ENCODE peak calls at places on chromosome 12, in eight cellular contexts. One of them, this sample, is unnamed. For H3K36me3, the result is how much of the 10 kb centered on the place peaks cover.

GRCh38 chr12:26346748-26347147 is 151.4 kb downstream of the SSPN start:
- DNase-seq in thyroid gland: no peak
- DNase-seq in pancreas: no peak
- DNase-seq in body of pancreas: no peak
- DNase-seq in HCT116: no peak
- DNase-seq in PC-3: peak
- DNase-seq in MM.1S: no peak
- DNase-seq in upper lobe of right lung: no peak
- DNase-seq in this sample: no peak

GRCh38 chr12:131164096-131164872 is 210.6 kb downstream of the ADGRD1 start:
- DNase-seq in thyroid gland: no peak
- DNase-seq in upper lobe of right lung: no peak
- DNase-seq in pancreas: no peak
- DNase-seq in HCT116: peak
- DNase-seq in MM.1S: no peak
- DNase-seq in PC-3: no peak
- DNase-seq in body of pancreas: no peak
- DNase-seq in this sample: no peak

GRCh38 chr12:10196210-10196609 is 16.5 kb upstream of the GABARAPL1 start:
- DNase-seq in thyroid gland: no peak
- DNase-seq in MM.1S: no peak
- DNase-seq in upper lobe of right lung: no peak
- DNase-seq in body of pancreas: no peak
- DNase-seq in PC-3: no peak
- DNase-seq in HCT116: no peak
- DNase-seq in pancreas: no peak
- DNase-seq in this sample: no peak

GRCh38 chr12:126747530-126748149 is 1519.3 kb upstream of the TMEM132C start:
- DNase-seq in upper lobe of right lung: peak
- DNase-seq in HCT116: peak
- DNase-seq in MM.1S: no peak
- DNase-seq in body of pancreas: peak
- DNase-seq in thyroid gland: peak
- DNase-seq in PC-3: peak
- DNase-seq in pancreas: peak
- DNase-seq in this sample: no peak

GRCh38 chr12:89417246-89417977 is 65.1 kb upstream of the DUSP6 start:
- DNase-seq in thyroid gland: no peak
- DNase-seq in body of pancreas: no peak
- DNase-seq in upper lobe of right lung: no peak
- DNase-seq in HCT116: no peak
- DNase-seq in PC-3: peak
- DNase-seq in pancreas: no peak
- DNase-seq in MM.1S: no peak
- DNase-seq in this sample: no peak

GRCh38 chr12:30908389-30909087 is 18.0 kb upstream of the TSPAN11 start:
- DNase-seq in body of pancreas: no peak
- DNase-seq in upper lobe of right lung: no peak
- DNase-seq in PC-3: peak
- DNase-seq in MM.1S: no peak
- DNase-seq in pancreas: no peak
- DNase-seq in HCT116: no peak
- DNase-seq in thyroid gland: no peak
- DNase-seq in this sample: no peak

GRCh38 chr12:115199831-115200230 is 515.9 kb upstream of the TBX3 start:
- DNase-seq in upper lobe of right lung: no peak
- DNase-seq in MM.1S: no peak
- DNase-seq in PC-3: no peak
- DNase-seq in HCT116: no peak
- DNase-seq in thyroid gland: no peak
- DNase-seq in body of pancreas: no peak
- DNase-seq in pancreas: no peak
- DNase-seq in this sample: no peak

GRCh38 chr12:132831771-132832170 is 3.1 kb upstream of the GOLGA3 start:
- DNase-seq in body of pancreas: no peak
- DNase-seq in MM.1S: no peak
- DNase-seq in thyroid gland: no peak
- DNase-seq in PC-3: no peak
- DNase-seq in pancreas: no peak
- DNase-seq in HCT116: no peak
- DNase-seq in upper lobe of right lung: no peak
- DNase-seq in this sample: no peak

GRCh38 chr12:2378835-2379330 is 326.1 kb downstream of the CACNA1C start:
- DNase-seq in thyroid gland: no peak
- DNase-seq in upper lobe of right lung: no peak
- DNase-seq in MM.1S: peak
- DNase-seq in body of pancreas: no peak
- DNase-seq in PC-3: no peak
- DNase-seq in HCT116: no peak
- DNase-seq in pancreas: no peak
- DNase-seq in this sample: no peak

GRCh38 chr12:91194500-91194899 is 11.9 kb upstream of the DCN start:
- DNase-seq in pancreas: no peak
- DNase-seq in HCT116: no peak
- DNase-seq in upper lobe of right lung: no peak
- DNase-seq in body of pancreas: no peak
- DNase-seq in PC-3: peak
- DNase-seq in thyroid gland: no peak
- DNase-seq in MM.1S: no peak
- DNase-seq in this sample: no peak

GRCh38 chr12:91215940-91216454 is 33.4 kb upstream of the DCN start:
- DNase-seq in MM.1S: no peak
- DNase-seq in PC-3: no peak
- DNase-seq in HCT116: no peak
- DNase-seq in pancreas: no peak
- DNase-seq in upper lobe of right lung: no peak
- DNase-seq in body of pancreas: no peak
- DNase-seq in thyroid gland: no peak
- DNase-seq in this sample: no peak

GRCh38 chr12:34398706-34399630 is 376.7 kb downstream of the ALG10 start:
- DNase-seq in pancreas: peak
- DNase-seq in PC-3: no peak
- DNase-seq in thyroid gland: peak
- DNase-seq in HCT116: no peak
- DNase-seq in upper lobe of right lung: peak
- DNase-seq in body of pancreas: peak
- DNase-seq in MM.1S: no peak
- DNase-seq in this sample: peak

GRCh38 chr12:90120627-90121026 is 412.0 kb upstream of the ATP2B1 start:
- DNase-seq in HCT116: no peak
- DNase-seq in thyroid gland: no peak
- DNase-seq in PC-3: peak
- DNase-seq in MM.1S: no peak
- DNase-seq in body of pancreas: no peak
- DNase-seq in upper lobe of right lung: no peak
- DNase-seq in pancreas: no peak
- DNase-seq in this sample: no peak

GRCh38 chr12:118299791-118300460 is 72.8 kb downstream of the TAOK3 start:
- DNase-seq in pancreas: no peak
- DNase-seq in HCT116: no peak
- DNase-seq in body of pancreas: no peak
- DNase-seq in thyroid gland: no peak
- DNase-seq in MM.1S: no peak
- DNase-seq in upper lobe of right lung: no peak
- DNase-seq in PC-3: no peak
- DNase-seq in this sample: no peak

DNA sequence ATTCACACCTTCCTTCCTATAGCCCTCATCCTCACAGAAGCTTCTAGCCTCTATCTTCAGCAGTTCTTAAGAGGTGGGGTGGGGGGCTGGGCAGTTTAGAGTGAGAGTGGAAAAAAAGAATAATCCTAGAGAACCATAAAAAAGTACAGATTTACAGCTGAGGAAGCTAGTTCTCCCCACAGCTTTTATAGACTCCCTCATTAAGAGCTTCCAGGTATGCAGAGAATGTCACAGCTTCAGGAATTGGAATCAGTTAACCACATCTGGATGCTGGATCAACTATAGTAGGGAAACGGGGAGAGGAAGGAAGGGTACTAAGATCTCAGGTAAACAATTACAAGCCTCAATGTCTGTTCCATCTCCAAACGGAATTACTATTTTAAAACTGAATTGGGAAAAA is 12.3 kb downstream of the GDF11 start:
- DNase-seq in body of pancreas: no peak
- DNase-seq in upper lobe of right lung: no peak
- DNase-seq in thyroid gland: no peak
- DNase-seq in MM.1S: no peak
- DNase-seq in PC-3: no peak
- DNase-seq in pancreas: no peak
- DNase-seq in HCT116: no peak
- DNase-seq in this sample: no peak
- H3K36me3 ChIP-seq in body of pancreas: under half
- H3K36me3 ChIP-seq in upper lobe of right lung: half or more
- H3K36me3 ChIP-seq in thyroid gland: under half
- H3K36me3 ChIP-seq in MM.1S: under half
- H3K36me3 ChIP-seq in PC-3: half or more
- H3K36me3 ChIP-seq in pancreas: under half
- H3K36me3 ChIP-seq in HCT116: under half
- H3K36me3 ChIP-seq in this sample: under half

GRCh38 chr12:47219243-47219642 is 139.5 kb upstream of the AMIGO2 start:
- DNase-seq in body of pancreas: no peak
- DNase-seq in HCT116: no peak
- DNase-seq in pancreas: no peak
- DNase-seq in MM.1S: no peak
- DNase-seq in thyroid gland: no peak
- DNase-seq in upper lobe of right lung: no peak
- DNase-seq in PC-3: peak
- DNase-seq in this sample: no peak
- H3K27ac ChIP-seq in body of pancreas: no peak
- H3K27ac ChIP-seq in HCT116: no peak
- H3K27ac ChIP-seq in pancreas: no peak
- H3K27ac ChIP-seq in MM.1S: no peak
- H3K27ac ChIP-seq in thyroid gland: no peak
- H3K27ac ChIP-seq in upper lobe of right lung: no peak
- H3K27ac ChIP-seq in PC-3: peak
- H3K27ac ChIP-seq in this sample: peak

GRCh38 chr12:108694812-108695278 is 36.5 kb downstream of the CORO1C start:
- DNase-seq in thyroid gland: no peak
- DNase-seq in pancreas: no peak
- DNase-seq in upper lobe of right lung: no peak
- DNase-seq in body of pancreas: no peak
- DNase-seq in MM.1S: no peak
- DNase-seq in HCT116: no peak
- DNase-seq in PC-3: peak
- DNase-seq in this sample: no peak

GRCh38 chr12:108693781-108694180 is 37.5 kb downstream of the CORO1C start:
- DNase-seq in body of pancreas: no peak
- DNase-seq in PC-3: no peak
- DNase-seq in pancreas: no peak
- DNase-seq in MM.1S: no peak
- DNase-seq in HCT116: no peak
- DNase-seq in upper lobe of right lung: no peak
- DNase-seq in thyroid gland: no peak
- DNase-seq in this sample: no peak

GRCh38 chr12:108691995-108692808 is 39.1 kb downstream of the CORO1C start:
- DNase-seq in pancreas: no peak
- DNase-seq in thyroid gland: peak
- DNase-seq in HCT116: no peak
- DNase-seq in PC-3: no peak
- DNase-seq in upper lobe of right lung: no peak
- DNase-seq in MM.1S: peak
- DNase-seq in body of pancreas: no peak
- DNase-seq in this sample: no peak

GRCh38 chr12:108691154-108691994 is 39.9 kb downstream of the CORO1C start:
- DNase-seq in pancreas: peak
- DNase-seq in HCT116: peak
- DNase-seq in PC-3: peak
- DNase-seq in upper lobe of right lung: peak
- DNase-seq in body of pancreas: peak
- DNase-seq in thyroid gland: peak
- DNase-seq in MM.1S: peak
- DNase-seq in this sample: peak

GRCh38 chr12:108693186-108693585 is 38.1 kb downstream of the CORO1C start:
- DNase-seq in upper lobe of right lung: no peak
- DNase-seq in PC-3: no peak
- DNase-seq in MM.1S: no peak
- DNase-seq in body of pancreas: no peak
- DNase-seq in thyroid gland: no peak
- DNase-seq in pancreas: no peak
- DNase-seq in HCT116: no peak
- DNase-seq in this sample: no peak
- H3K36me3 ChIP-seq in upper lobe of right lung: under half
- H3K36me3 ChIP-seq in PC-3: under half
- H3K36me3 ChIP-seq in MM.1S: under half
- H3K36me3 ChIP-seq in body of pancreas: under half
- H3K36me3 ChIP-seq in thyroid gland: under half
- H3K36me3 ChIP-seq in pancreas: under half
- H3K36me3 ChIP-seq in HCT116: under half
- H3K36me3 ChIP-seq in this sample: under half

GRCh38 chr12:123111498-123112165 is 39.3 kb downstream of the PITPNM2 start:
- DNase-seq in HCT116: no peak
- DNase-seq in upper lobe of right lung: no peak
- DNase-seq in thyroid gland: no peak
- DNase-seq in PC-3: no peak
- DNase-seq in body of pancreas: no peak
- DNase-seq in pancreas: no peak
- DNase-seq in MM.1S: no peak
- DNase-seq in this sample: no peak

GRCh38 chr12:123114305-123115083 is 36.4 kb downstream of the PITPNM2 start:
- DNase-seq in PC-3: no peak
- DNase-seq in upper lobe of right lung: no peak
- DNase-seq in MM.1S: no peak
- DNase-seq in body of pancreas: no peak
- DNase-seq in pancreas: no peak
- DNase-seq in HCT116: no peak
- DNase-seq in thyroid gland: no peak
- DNase-seq in this sample: no peak

GRCh38 chr12:123113038-123113437 is 37.9 kb downstream of the PITPNM2 start:
- DNase-seq in MM.1S: no peak
- DNase-seq in body of pancreas: no peak
- DNase-seq in HCT116: no peak
- DNase-seq in thyroid gland: peak
- DNase-seq in pancreas: no peak
- DNase-seq in PC-3: no peak
- DNase-seq in upper lobe of right lung: no peak
- DNase-seq in this sample: no peak

GRCh38 chr12:123118397-123118945 is 32.4 kb downstream of the PITPNM2 start:
- DNase-seq in PC-3: no peak
- DNase-seq in upper lobe of right lung: no peak
- DNase-seq in pancreas: no peak
- DNase-seq in body of pancreas: no peak
- DNase-seq in MM.1S: no peak
- DNase-seq in thyroid gland: no peak
- DNase-seq in HCT116: no peak
- DNase-seq in this sample: no peak

DNA sequence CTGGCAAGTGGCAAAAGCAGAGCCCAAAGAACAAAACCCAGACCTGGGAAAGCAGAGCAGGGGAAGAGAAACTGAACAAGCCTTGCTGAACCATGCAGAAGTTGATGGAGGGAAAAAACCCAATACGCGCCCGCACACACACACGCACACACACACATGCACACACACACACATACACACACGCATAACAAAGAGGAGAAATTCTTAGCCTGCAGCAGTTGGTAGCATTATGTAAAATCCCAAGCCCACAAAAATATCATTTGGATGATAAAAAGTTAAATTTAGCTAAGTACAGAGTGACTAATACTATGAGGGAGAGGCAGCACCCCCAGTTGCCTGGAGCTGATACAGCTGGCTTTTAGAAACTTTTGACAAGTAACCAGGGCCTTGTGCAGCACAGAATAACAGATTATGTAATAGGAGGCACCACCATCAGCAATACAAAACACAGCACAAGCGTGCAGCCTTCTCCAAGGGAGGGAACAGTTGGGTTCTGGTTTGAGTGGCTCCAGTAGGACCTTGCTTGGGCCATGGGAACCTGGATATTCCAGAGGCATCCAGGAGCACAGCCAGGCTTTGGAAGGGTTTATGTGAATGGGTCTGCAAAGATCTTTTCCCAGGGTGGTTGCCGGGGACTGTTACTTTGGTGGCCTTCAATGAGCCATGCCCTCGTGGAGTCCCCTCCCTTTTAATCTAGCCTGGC is 35.3 kb downstream of the PITPNM2 start:
- DNase-seq in MM.1S: no peak
- DNase-seq in upper lobe of right lung: no peak
- DNase-seq in thyroid gland: peak
- DNase-seq in body of pancreas: no peak
- DNase-seq in pancreas: no peak
- DNase-seq in HCT116: no peak
- DNase-seq in PC-3: peak
- DNase-seq in this sample: no peak
- H3K27ac ChIP-seq in MM.1S: no peak
- H3K27ac ChIP-seq in upper lobe of right lung: peak
- H3K27ac ChIP-seq in thyroid gland: peak
- H3K27ac ChIP-seq in body of pancreas: no peak
- H3K27ac ChIP-seq in pancreas: no peak
- H3K27ac ChIP-seq in HCT116: no peak
- H3K27ac ChIP-seq in PC-3: peak
- H3K27ac ChIP-seq in this sample: no peak